ENCODE peak calls at places on chromosomes 6 and 20, in four cellular contexts. I is GM23338, D is hepatocyte, A is GM23248. N is an unnamed sample.

GRCh38 chr20:50151034-50151743 is 2.3 kb downstream of the PEDS1 start:
- DNase-seq in A (peak), I (peak), D (no peak), N (no peak)

GRCh38 chr20:21027569-21027968 is 78.6 kb downstream of the LINC00237 start:
- DNase-seq in I (peak), D (peak), A (peak), N (no peak)

GRCh38 chr6:45187841-45188240 is 140.3 kb upstream of the RUNX2 start:
- DNase-seq in D (no peak), I (no peak), A (peak), N (no peak)

GRCh38 chr20:35307666-35308653 is 15.7 kb upstream of the FAM83C start:
- DNase-seq in I (no peak), A (peak), D (no peak), N (no peak)

GRCh38 chr6:45801471-45802289 is 214.0 kb downstream of the CLIC5 start:
- DNase-seq in D (no peak), I (no peak), A (peak), N (no peak)

GRCh38 chr20:8150591-8150990 is 18.5 kb downstream of the PLCB1 start:
- DNase-seq in D (no peak), A (peak), I (no peak), N (no peak)

GRCh38 chr20:10476319-10476724 is 41.2 kb downstream of the SLX4IP start:
- DNase-seq in D (no peak), I (no peak), A (peak), N (peak)

GRCh38 chr20:57697540-57697939 is 12.3 kb downstream of the PMEPA1 start:
- DNase-seq in D (no peak), I (no peak), A (no peak), N (no peak)

GRCh38 chr6:2976571-2977085 is 5.3 kb upstream of the SERPINB6 start:
- DNase-seq in I (no peak), A (peak), D (no peak), N (no peak)

GRCh38 chr6:31826793-31827285 is 699 bp upstream of the HSPA1B start:
- DNase-seq in A (peak), D (peak), I (peak), N (no peak)

GRCh38 chr6:53741417-53741816 is 53.4 kb upstream of the LRRC1 start:
- DNase-seq in D (peak), A (no peak), I (peak), N (no peak)

GRCh38 chr6:2745246-2745645 is 5.5 kb downstream of the MYLK4 start:
- DNase-seq in D (no peak), I (no peak), A (no peak), N (no peak)

GRCh38 chr6:86856937-86857563 is 80.3 kb upstream of the HTR1E start:
- DNase-seq in D (peak), A (peak), I (peak), N (peak)

GRCh38 chr20:31835977-31836852 is 9.2 kb downstream of the FOXS1 start:
- DNase-seq in D (peak), A (peak), I (no peak), N (no peak)

GRCh38 chr20:48398506-48399449 is 429.0 kb downstream of the PREX1 start:
- DNase-seq in D (peak), A (no peak), I (no peak), N (no peak)

GRCh38 chr6:47196113-47196512 is 113.6 kb downstream of the TNFRSF21 start:
- DNase-seq in A (no peak), D (no peak), I (no peak), N (no peak)

GRCh38 chr6:84263557-84263956 is 36.1 kb upstream of the CEP162 start:
- DNase-seq in D (no peak), I (peak), A (no peak), N (no peak)
- TF ChIP-seq EZH2phosphoT487 in D (no peak), I (no peak), A (no peak), N (no peak)

GRCh38 chr6:167047554-167047953 is 48.4 kb downstream of the CEP43 start:
- DNase-seq in D (no peak), I (no peak), A (no peak), N (peak)

GRCh38 chr6:167045828-167046580 is 46.8 kb downstream of the CEP43 start:
- DNase-seq in D (no peak), A (no peak), I (peak), N (peak)

GRCh38 chr6:167049275-167049674 is 50.1 kb downstream of the CEP43 start:
- DNase-seq in I (no peak), D (no peak), A (no peak), N (peak)

GRCh38 chr6:167044696-167045095 is 45.5 kb downstream of the CEP43 start:
- DNase-seq in A (peak), I (peak), D (no peak), N (no peak)

GRCh38 chr6:167046861-167047495 is 47.8 kb downstream of the CEP43 start:
- DNase-seq in D (no peak), A (no peak), I (peak), N (peak)
- H3K27ac ChIP-seq in D (no peak), A (no peak), I (no peak), N (peak)

DNA sequence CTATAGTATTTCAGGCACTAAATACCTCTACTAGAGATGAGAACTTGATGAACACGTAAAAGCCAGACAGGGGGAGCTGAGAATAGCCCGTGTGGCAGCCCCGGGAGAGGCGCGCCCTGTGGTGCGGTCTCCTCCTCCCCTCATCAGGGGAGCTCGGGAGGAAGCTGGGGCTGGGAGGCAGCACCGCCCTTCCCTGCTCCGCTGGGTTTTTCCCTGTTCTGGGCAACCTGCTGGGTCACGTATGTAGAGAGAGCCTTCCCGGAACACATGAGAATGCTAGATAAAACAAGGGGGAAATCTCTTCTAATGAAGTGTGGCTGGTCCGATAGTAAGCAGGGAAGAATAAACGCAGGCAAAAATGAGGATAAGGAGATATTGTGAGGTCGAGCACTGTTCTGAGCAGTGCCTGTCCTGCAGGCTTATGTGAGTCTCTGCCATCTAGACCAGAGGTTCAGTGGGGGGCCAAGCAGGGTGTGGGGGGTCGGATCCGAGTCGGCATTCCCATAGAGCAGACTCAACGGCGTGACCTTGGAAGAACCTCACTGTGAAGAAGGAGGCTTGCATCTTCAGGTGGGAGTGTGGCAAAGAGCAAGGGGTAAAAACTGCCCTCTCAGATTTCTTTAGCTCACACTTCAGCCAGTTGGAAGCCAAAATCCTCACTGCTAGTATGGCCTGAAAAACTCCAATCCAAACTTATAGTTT is 13.4 kb upstream of the RPS6KA2 start:
- DNase-seq in D (no peak), A (no peak), I (peak), N (no peak)
- H2AFZ ChIP-seq in D (no peak), A (peak), I (no peak), N (no peak)

DNA sequence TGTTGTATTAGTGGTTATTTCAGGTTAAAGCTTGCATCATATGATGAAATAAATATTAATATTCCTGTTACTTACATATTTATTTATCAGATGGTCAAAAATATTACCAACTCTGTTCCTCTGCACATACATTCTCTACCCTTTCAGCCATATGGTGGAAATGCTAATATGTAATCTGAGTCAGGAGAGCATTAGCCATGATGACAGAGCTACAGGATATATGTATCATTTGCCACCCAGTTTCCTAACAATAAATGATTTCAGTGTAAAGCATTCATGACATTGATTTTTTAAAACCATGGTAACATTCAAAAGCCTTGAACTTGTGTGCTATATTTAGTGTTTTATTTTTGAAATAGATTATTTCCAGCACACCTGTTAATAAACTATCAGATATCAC is 16.6 kb downstream of the POPDC3 start:
- DNase-seq in I (no peak), D (no peak), A (no peak), N (no peak)
- TF ChIP-seq EZH2phosphoT487 in I (no peak), D (no peak), A (no peak), N (no peak)

N was measured in OCI-LY7.